ENCODE peak calls at places on chromosomes 3 and 15, in nine cellular contexts. Q is bronchial epithelial cell, U is Panc1, O is testis, A is psoas muscle, F is breast epithelium, R is uterus, G is GM23338, E is heart left ventricle. H is an unnamed sample. For H3K36me3, the result is how much of the 10 kb centered on the place peaks cover.

GRCh38 chr3:125634346-125634964 is 39.2 kb upstream of the OSBPL11 start:
- DNase-seq in Q (no peak), U (no peak), O (no peak), A (no peak), F (no peak), R (no peak), G (no peak), E (no peak), H (no peak)

GRCh38 chr15:67013696-67014095 is 51.7 kb upstream of the SMAD3 start:
- DNase-seq in Q (peak), U (no peak), O (no peak), A (peak), F (no peak), R (peak), G (peak), E (peak), H (no peak)

GRCh38 chr15:55267401-55268053 is 22.1 kb downstream of the RAB27A start:
- DNase-seq in Q (no peak), U (no peak), O (peak), A (peak), F (no peak), R (no peak), G (no peak), E (peak), H (peak)

GRCh38 chr15:23035964-23036566 is 3.3 kb downstream of the TUBGCP5 start:
- DNase-seq in Q (peak), U (peak), O (peak), A (no peak), F (no peak), R (no peak), G (peak), E (no peak), H (peak)

GRCh38 chr3:142779591-142779990 is 55.8 kb downstream of the TRPC1 start:
- DNase-seq in Q (peak), U (no peak), O (no peak), A (no peak), F (no peak), R (no peak), G (no peak), E (no peak), H (no peak)

GRCh38 chr3:108296239-108296638 is at the start of gene HHLA2:
- DNase-seq in Q (peak), U (no peak), O (no peak), A (no peak), F (no peak), R (no peak), G (no peak), E (no peak), H (no peak)

GRCh38 chr15:38440353-38441129 is 13.4 kb upstream of the FAM98B start:
- DNase-seq in Q (peak), U (peak), O (peak), A (no peak), F (no peak), R (no peak), G (peak), E (peak), H (peak)

GRCh38 chr3:112976001-112976400 is 1.1 kb upstream of the CD200R1 start:
- DNase-seq in Q (no peak), U (no peak), O (no peak), A (no peak), F (no peak), R (no peak), G (no peak), E (no peak), H (no peak)

GRCh38 chr3:186618318-186618938 is 5.6 kb downstream of the AHSG start:
- DNase-seq in Q (no peak), U (no peak), O (no peak), A (no peak), F (no peak), R (no peak), G (no peak), E (no peak), H (no peak)

GRCh38 chr3:149449799-149450198 is 24.7 kb upstream of the TM4SF4 start:
- DNase-seq in Q (no peak), U (no peak), O (no peak), A (no peak), F (no peak), R (no peak), G (peak), E (no peak), H (no peak)

GRCh38 chr15:63600001-63600645 is 2.9 kb downstream of the FBXL22 start:
- DNase-seq in Q (no peak), U (no peak), O (no peak), A (peak), F (no peak), R (no peak), G (peak), E (peak), H (peak)

GRCh38 chr3:186320862-186321568 is 41.0 kb downstream of the DGKG start:
- DNase-seq in Q (peak), U (no peak), O (no peak), A (no peak), F (no peak), R (no peak), G (no peak), E (no peak), H (no peak)

GRCh38 chr15:31200735-31201151 is 99.2 kb upstream of the TRPM1 start:
- DNase-seq in Q (peak), U (no peak), O (peak), A (peak), F (peak), R (no peak), G (peak), E (peak), H (peak)

GRCh38 chr15:65026756-65027155 is 2.7 kb downstream of the MTFMT start:
- DNase-seq in Q (no peak), U (no peak), O (no peak), A (no peak), F (no peak), R (no peak), G (no peak), E (no peak), H (no peak)

GRCh38 chr15:50128266-50128665 is 9.2 kb upstream of the ATP8B4 start:
- DNase-seq in Q (no peak), U (no peak), O (peak), A (peak), F (peak), R (peak), G (peak), E (peak), H (peak)

GRCh38 chr3:48716508-48716981 is 476 bp downstream of the IP6K2 start:
- DNase-seq in Q (no peak), U (no peak), O (peak), A (no peak), F (no peak), R (no peak), G (peak), E (no peak), H (no peak)

GRCh38 chr3:129068291-129068886 is 7.8 kb downstream of the GP9 start:
- DNase-seq in Q (no peak), U (no peak), O (no peak), A (no peak), F (no peak), R (no peak), G (peak), E (peak), H (no peak)

GRCh38 chr15:88029696-88030095 is 226.8 kb downstream of the NTRK3 start:
- DNase-seq in Q (no peak), U (no peak), O (no peak), A (no peak), F (no peak), R (no peak), G (no peak), E (no peak), H (no peak)

GRCh38 chr3:111072016-111072891 is 638 bp downstream of the NECTIN3 start:
- DNase-seq in Q (peak), U (no peak), O (peak), A (peak), F (no peak), R (peak), G (peak), E (peak), H (peak)

GRCh38 chr3:52774901-52775864 is 2.2 kb upstream of the ITIH1 start:
- DNase-seq in Q (no peak), U (no peak), O (no peak), A (no peak), F (no peak), R (no peak), G (no peak), E (no peak), H (peak)

GRCh38 chr3:168024537-168024941 is 71.2 kb downstream of the GOLIM4 start:
- DNase-seq in Q (peak), U (no peak), O (no peak), A (no peak), F (no peak), R (no peak), G (no peak), E (no peak), H (no peak)

GRCh38 chr3:8709801-8710524 is 23.6 kb upstream of the CAV3 start:
- DNase-seq in Q (no peak), U (no peak), O (no peak), A (no peak), F (no peak), R (no peak), G (no peak), E (no peak), H (no peak)

GRCh38 chr3:120113128-120114116 is 19.2 kb upstream of the GSK3B start:
- DNase-seq in Q (peak), U (peak), O (no peak), A (no peak), F (no peak), R (no peak), G (no peak), E (no peak), H (no peak)

GRCh38 chr15:88940110-88940675 is 27.0 kb upstream of the MFGE8 start:
- DNase-seq in Q (no peak), U (no peak), O (no peak), A (no peak), F (no peak), R (no peak), G (no peak), E (no peak), H (no peak)

GRCh38 chr3:138474163-138474562 is 39.7 kb downstream of the ESYT3 start:
- DNase-seq in Q (no peak), U (no peak), O (no peak), A (no peak), F (no peak), R (no peak), G (no peak), E (no peak), H (no peak)

GRCh38 chr3:112611813-112612515 is 29.0 kb downstream of the CCDC80 start:
- DNase-seq in Q (no peak), U (no peak), O (no peak), A (peak), F (no peak), R (no peak), G (no peak), E (no peak), H (no peak)

GRCh38 chr15:36432162-36432561 is 147.3 kb upstream of the CDIN1 start:
- DNase-seq in Q (peak), U (no peak), O (no peak), A (no peak), F (no peak), R (no peak), G (no peak), E (no peak), H (no peak)

GRCh38 chr15:31402511-31403056 is 75.9 kb downstream of the KLF13 start:
- DNase-seq in Q (no peak), U (no peak), O (peak), A (no peak), F (no peak), R (peak), G (no peak), E (peak), H (no peak)

GRCh38 chr3:152328841-152329240 is 60.1 kb downstream of the MBNL1 start:
- DNase-seq in Q (peak), U (peak), O (no peak), A (no peak), F (no peak), R (no peak), G (no peak), E (no peak), H (no peak)

GRCh38 chr15:75452968-75453702 is 1.6 kb upstream of the SIN3A start:
- DNase-seq in Q (peak), U (no peak), O (peak), A (peak), F (peak), R (peak), G (peak), E (peak), H (peak)

GRCh38 chr15:31085359-31085758 is 16.2 kb downstream of the TRPM1 start:
- DNase-seq in Q (no peak), U (no peak), O (no peak), A (no peak), F (no peak), R (no peak), G (no peak), E (no peak), H (no peak)

GRCh38 chr3:115007966-115008365 is 139.1 kb downstream of the ZBTB20 start:
- DNase-seq in Q (no peak), U (no peak), O (no peak), A (no peak), F (no peak), R (no peak), G (no peak), E (no peak), H (no peak)

GRCh38 chr15:66294932-66295235 is 1.5 kb downstream of the DIS3L start:
- DNase-seq in Q (no peak), U (no peak), O (no peak), A (no peak), F (no peak), R (no peak), G (no peak), E (no peak), H (no peak)

GRCh38 chr3:123028233-123028828 is 768 bp upstream of the SEMA5B start:
- DNase-seq in Q (peak), U (peak), O (peak), A (peak), F (no peak), R (peak), G (peak), E (peak), H (no peak)

GRCh38 chr3:192332386-192333291 is 394.7 kb downstream of the FGF12 start:
- DNase-seq in Q (no peak), U (no peak), O (no peak), A (no peak), F (no peak), R (no peak), G (peak), E (no peak), H (no peak)
- H3K4me3 ChIP-seq in Q (no peak), U (no peak), O (no peak), A (peak), F (no peak), R (no peak), G (no peak), E (no peak), H (no peak)

GRCh38 chr3:47008258-47008671 is 28.8 kb downstream of the NBEAL2 start:
- DNase-seq in Q (no peak), U (no peak), O (no peak), A (no peak), F (peak), R (no peak), G (no peak), E (peak), H (peak)

GRCh38 chr3:47007482-47008257 is 28.2 kb downstream of the NBEAL2 start:
- DNase-seq in Q (no peak), U (no peak), O (no peak), A (peak), F (peak), R (peak), G (no peak), E (no peak), H (no peak)

GRCh38 chr3:47010050-47010712 is 30.7 kb downstream of the NBEAL2 start:
- DNase-seq in Q (no peak), U (no peak), O (no peak), A (no peak), F (peak), R (no peak), G (no peak), E (no peak), H (no peak)

GRCh38 chr3:47009225-47010049 is 30.0 kb downstream of the NBEAL2 start:
- DNase-seq in Q (peak), U (no peak), O (peak), A (peak), F (peak), R (peak), G (peak), E (peak), H (peak)

GRCh38 chr3:47008851-47009224 is 29.4 kb downstream of the NBEAL2 start:
- DNase-seq in Q (no peak), U (no peak), O (no peak), A (no peak), F (no peak), R (no peak), G (no peak), E (no peak), H (no peak)
- H3K36me3 ChIP-seq in Q (under half), U (under half), O (under half), A (under half), F (under half), R (under half), G (under half), E (under half), H (under half)

GRCh38 chr3:5122030-5122740 is at the start of gene ARL8B:
- DNase-seq in Q (peak), U (no peak), O (peak), A (peak), F (peak), R (peak), G (peak), E (peak), H (peak)

GRCh38 chr3:5120446-5120845 is 1.6 kb upstream of the ARL8B start:
- DNase-seq in Q (no peak), U (no peak), O (no peak), A (no peak), F (no peak), R (no peak), G (no peak), E (no peak), H (no peak)

GRCh38 chr3:5126586-5126985 is 4.5 kb downstream of the ARL8B start:
- DNase-seq in Q (peak), U (no peak), O (no peak), A (no peak), F (no peak), R (no peak), G (no peak), E (no peak), H (no peak)

GRCh38 chr3:5122741-5123706 is 932 bp downstream of the ARL8B start:
- DNase-seq in Q (peak), U (no peak), O (peak), A (peak), F (no peak), R (peak), G (peak), E (peak), H (peak)

DNA sequence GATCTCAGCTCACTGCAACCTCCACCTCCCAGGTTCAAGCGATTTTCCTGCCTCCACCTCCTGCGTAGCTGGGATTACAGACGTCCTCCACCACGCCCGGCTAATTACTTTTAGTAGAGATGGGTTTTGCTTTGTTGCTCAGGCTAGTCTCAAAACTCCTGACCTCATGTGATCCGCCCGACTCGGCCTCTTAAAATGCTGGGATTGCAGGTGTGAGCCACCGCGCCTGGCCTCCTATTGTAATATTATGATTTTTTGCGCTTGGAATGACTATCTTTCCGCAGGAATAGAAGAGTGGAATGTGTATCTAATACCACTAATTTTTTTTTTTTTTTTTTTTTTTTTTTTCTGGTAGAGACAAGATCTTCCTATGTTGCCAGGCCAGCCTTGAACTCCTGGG is 1.8 kb downstream of the ARL8B start:
- DNase-seq in Q (no peak), U (no peak), O (no peak), A (no peak), F (no peak), R (no peak), G (no peak), E (no peak), H (no peak)
- H3K4me3 ChIP-seq in Q (peak), U (peak), O (no peak), A (peak), F (peak), R (peak), G (peak), E (no peak), H (no peak)

GRCh38 chr15:28167042-28167441 is 67.9 kb upstream of the OCA2 start:
- DNase-seq in Q (no peak), U (no peak), O (no peak), A (no peak), F (no peak), R (no peak), G (no peak), E (no peak), H (no peak)
- H3K36me3 ChIP-seq in Q (under half), U (under half), O (under half), A (half or more), F (under half), R (under half), G (under half), E (under half), H (under half)

GRCh38 chr3:42042747-42043115 is 48.4 kb upstream of the TRAK1 start:
- DNase-seq in Q (no peak), U (no peak), O (no peak), A (no peak), F (no peak), R (no peak), G (no peak), E (no peak), H (no peak)

GRCh38 chr3:42045719-42046243 is 45.4 kb upstream of the TRAK1 start:
- DNase-seq in Q (no peak), U (no peak), O (no peak), A (no peak), F (no peak), R (no peak), G (no peak), E (no peak), H (no peak)

GRCh38 chr3:42037318-42037945 is 53.7 kb upstream of the TRAK1 start:
- DNase-seq in Q (peak), U (no peak), O (no peak), A (no peak), F (no peak), R (no peak), G (no peak), E (no peak), H (no peak)

DNA sequence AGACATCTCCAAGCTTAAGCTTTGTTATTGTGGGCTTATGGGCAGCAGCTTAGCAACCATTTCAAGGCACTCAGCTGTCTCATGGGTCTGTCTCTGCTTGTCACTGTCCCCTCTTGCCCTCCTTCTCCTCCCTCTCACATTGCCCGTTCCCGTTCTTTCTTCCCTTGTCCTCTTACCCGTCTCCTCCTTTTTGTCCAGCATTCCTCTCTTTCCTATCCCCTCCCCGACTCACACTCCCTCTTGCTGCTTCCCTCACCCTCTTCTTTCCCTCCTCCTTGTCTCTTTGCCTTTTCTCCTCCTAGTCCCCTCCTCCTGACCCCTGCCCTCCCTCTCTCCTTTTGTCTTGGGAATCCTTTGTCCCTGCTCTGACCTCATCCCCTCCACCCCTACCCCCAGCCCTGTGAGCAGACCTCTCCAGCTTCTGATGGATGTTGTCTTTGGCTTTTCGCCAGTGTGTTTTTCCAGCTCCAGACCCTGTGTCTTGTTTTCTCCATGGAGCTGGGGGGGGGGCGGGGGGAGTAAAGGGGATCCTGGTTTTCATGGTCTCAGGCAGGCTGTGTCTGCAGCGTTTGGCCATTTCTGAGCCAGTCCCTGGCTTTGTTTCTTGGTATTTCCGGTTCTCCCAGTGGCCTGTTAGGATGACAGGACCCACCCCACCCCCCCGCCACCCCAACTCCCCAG is 47.9 kb upstream of the TRAK1 start:
- DNase-seq in Q (no peak), U (no peak), O (no peak), A (no peak), F (no peak), R (peak), G (peak), E (peak), H (no peak)
- H3K4me3 ChIP-seq in Q (no peak), U (peak), O (no peak), A (peak), F (no peak), R (no peak), G (peak), E (no peak), H (no peak)

GRCh38 chr3:68986496-68987208 is 26.8 kb downstream of the EOGT start:
- DNase-seq in Q (no peak), U (no peak), O (no peak), A (no peak), F (no peak), R (no peak), G (no peak), E (no peak), H (no peak)
- H3K36me3 ChIP-seq in Q (under half), U (under half), O (under half), A (half or more), F (under half), R (under half), G (under half), E (under half), H (under half)

H was measured in mucosa of descending colon.